ENCODE peak calls at places on chromosomes 3 and 15, in eight cellular contexts. One of them, this sample, is unnamed.

GRCh38 chr15:44545934-44546802 is 9.2 kb downstream of the EIF3J start:
- DNase-seq in glutamatergic neuron: no peak
- DNase-seq in body of pancreas: no peak
- DNase-seq in pancreas: no peak
- DNase-seq in IMR-90: peak
- DNase-seq in AG09309: no peak
- DNase-seq in MCF 10A: peak
- DNase-seq in omental fat pad: no peak
- DNase-seq in this sample: no peak

GRCh38 chr15:72057548-72058091 is 60.3 kb downstream of the MYO9A start:
- DNase-seq in glutamatergic neuron: no peak
- DNase-seq in pancreas: no peak
- DNase-seq in IMR-90: no peak
- DNase-seq in body of pancreas: no peak
- DNase-seq in AG09309: no peak
- DNase-seq in omental fat pad: no peak
- DNase-seq in MCF 10A: no peak
- DNase-seq in this sample: no peak

GRCh38 chr3:51436998-51437639 is 46.0 kb downstream of the RBM15B start:
- DNase-seq in glutamatergic neuron: no peak
- DNase-seq in IMR-90: no peak
- DNase-seq in AG09309: no peak
- DNase-seq in MCF 10A: no peak
- DNase-seq in pancreas: no peak
- DNase-seq in body of pancreas: no peak
- DNase-seq in omental fat pad: no peak
- DNase-seq in this sample: no peak

GRCh38 chr15:77840962-77841361 is 208.2 kb upstream of the LINGO1 start:
- DNase-seq in body of pancreas: no peak
- DNase-seq in MCF 10A: peak
- DNase-seq in glutamatergic neuron: no peak
- DNase-seq in omental fat pad: no peak
- DNase-seq in AG09309: peak
- DNase-seq in pancreas: no peak
- DNase-seq in IMR-90: peak
- DNase-seq in this sample: no peak

GRCh38 chr15:48681274-48681840 is 35.8 kb upstream of the FBN1 start:
- DNase-seq in body of pancreas: no peak
- DNase-seq in MCF 10A: no peak
- DNase-seq in IMR-90: peak
- DNase-seq in glutamatergic neuron: no peak
- DNase-seq in pancreas: no peak
- DNase-seq in AG09309: peak
- DNase-seq in omental fat pad: no peak
- DNase-seq in this sample: no peak

GRCh38 chr3:177552051-177552450 is 354.8 kb upstream of the TBL1XR1 start:
- DNase-seq in body of pancreas: no peak
- DNase-seq in omental fat pad: no peak
- DNase-seq in glutamatergic neuron: no peak
- DNase-seq in pancreas: no peak
- DNase-seq in IMR-90: no peak
- DNase-seq in AG09309: no peak
- DNase-seq in MCF 10A: no peak
- DNase-seq in this sample: no peak

GRCh38 chr3:150446470-150446977 is 38.4 kb downstream of the TSC22D2 start:
- DNase-seq in body of pancreas: no peak
- DNase-seq in omental fat pad: no peak
- DNase-seq in MCF 10A: no peak
- DNase-seq in AG09309: no peak
- DNase-seq in pancreas: no peak
- DNase-seq in glutamatergic neuron: no peak
- DNase-seq in IMR-90: no peak
- DNase-seq in this sample: no peak

GRCh38 chr15:70308011-70308761 is 210.5 kb upstream of the TLE3 start:
- DNase-seq in MCF 10A: no peak
- DNase-seq in body of pancreas: no peak
- DNase-seq in glutamatergic neuron: no peak
- DNase-seq in pancreas: no peak
- DNase-seq in omental fat pad: no peak
- DNase-seq in AG09309: no peak
- DNase-seq in IMR-90: no peak
- DNase-seq in this sample: no peak

GRCh38 chr15:44092221-44092620 is 102.8 kb downstream of the FRMD5 start:
- DNase-seq in glutamatergic neuron: no peak
- DNase-seq in IMR-90: peak
- DNase-seq in pancreas: no peak
- DNase-seq in omental fat pad: no peak
- DNase-seq in MCF 10A: peak
- DNase-seq in body of pancreas: no peak
- DNase-seq in AG09309: no peak
- DNase-seq in this sample: no peak

GRCh38 chr3:189995129-189995528 is 125.6 kb downstream of the P3H2 start:
- DNase-seq in glutamatergic neuron: peak
- DNase-seq in IMR-90: peak
- DNase-seq in MCF 10A: no peak
- DNase-seq in body of pancreas: no peak
- DNase-seq in AG09309: no peak
- DNase-seq in pancreas: no peak
- DNase-seq in omental fat pad: no peak
- DNase-seq in this sample: no peak

GRCh38 chr15:70101459-70102113 is 3.9 kb upstream of the TLE3 start:
- DNase-seq in pancreas: peak
- DNase-seq in IMR-90: peak
- DNase-seq in omental fat pad: no peak
- DNase-seq in MCF 10A: peak
- DNase-seq in AG09309: peak
- DNase-seq in glutamatergic neuron: peak
- DNase-seq in body of pancreas: peak
- DNase-seq in this sample: peak

GRCh38 chr3:106290304-106290997 is 421.6 kb upstream of the CBLB start:
- DNase-seq in pancreas: no peak
- DNase-seq in IMR-90: no peak
- DNase-seq in body of pancreas: no peak
- DNase-seq in AG09309: no peak
- DNase-seq in omental fat pad: no peak
- DNase-seq in MCF 10A: no peak
- DNase-seq in glutamatergic neuron: no peak
- DNase-seq in this sample: no peak

GRCh38 chr3:18223591-18224338 is 201.4 kb downstream of the SATB1 start:
- DNase-seq in AG09309: no peak
- DNase-seq in MCF 10A: no peak
- DNase-seq in body of pancreas: no peak
- DNase-seq in omental fat pad: no peak
- DNase-seq in pancreas: no peak
- DNase-seq in glutamatergic neuron: peak
- DNase-seq in IMR-90: no peak
- DNase-seq in this sample: no peak

GRCh38 chr3:133955892-133956291 is 60.2 kb upstream of the RAB6B start:
- DNase-seq in omental fat pad: no peak
- DNase-seq in glutamatergic neuron: no peak
- DNase-seq in body of pancreas: no peak
- DNase-seq in pancreas: no peak
- DNase-seq in AG09309: no peak
- DNase-seq in IMR-90: no peak
- DNase-seq in MCF 10A: peak
- DNase-seq in this sample: no peak

GRCh38 chr3:106305127-106305526 is 436.3 kb upstream of the CBLB start:
- DNase-seq in glutamatergic neuron: no peak
- DNase-seq in IMR-90: peak
- DNase-seq in AG09309: no peak
- DNase-seq in pancreas: no peak
- DNase-seq in MCF 10A: no peak
- DNase-seq in body of pancreas: no peak
- DNase-seq in omental fat pad: no peak
- DNase-seq in this sample: no peak

GRCh38 chr15:64010719-64011118 is 35.6 kb downstream of the DAPK2 start:
- DNase-seq in body of pancreas: peak
- DNase-seq in IMR-90: peak
- DNase-seq in AG09309: peak
- DNase-seq in MCF 10A: peak
- DNase-seq in pancreas: peak
- DNase-seq in omental fat pad: no peak
- DNase-seq in glutamatergic neuron: no peak
- DNase-seq in this sample: no peak

GRCh38 chr3:34634939-34635338 is 836.5 kb downstream of the PDCD6IP start:
- DNase-seq in MCF 10A: no peak
- DNase-seq in pancreas: no peak
- DNase-seq in glutamatergic neuron: peak
- DNase-seq in IMR-90: no peak
- DNase-seq in body of pancreas: no peak
- DNase-seq in AG09309: no peak
- DNase-seq in omental fat pad: no peak
- DNase-seq in this sample: no peak

GRCh38 chr15:56281145-56281544 is 37.5 kb upstream of the RFX7 start:
- DNase-seq in glutamatergic neuron: no peak
- DNase-seq in AG09309: no peak
- DNase-seq in omental fat pad: no peak
- DNase-seq in MCF 10A: no peak
- DNase-seq in pancreas: no peak
- DNase-seq in body of pancreas: no peak
- DNase-seq in IMR-90: no peak
- DNase-seq in this sample: no peak

GRCh38 chr3:167653750-167654149 is at the start of gene WDR49:
- DNase-seq in body of pancreas: no peak
- DNase-seq in glutamatergic neuron: no peak
- DNase-seq in omental fat pad: no peak
- DNase-seq in MCF 10A: no peak
- DNase-seq in IMR-90: no peak
- DNase-seq in AG09309: no peak
- DNase-seq in pancreas: no peak
- DNase-seq in this sample: no peak

GRCh38 chr3:169886671-169887070 is 16.9 kb upstream of the LRRC31 start:
- DNase-seq in MCF 10A: peak
- DNase-seq in omental fat pad: no peak
- DNase-seq in IMR-90: peak
- DNase-seq in AG09309: peak
- DNase-seq in pancreas: peak
- DNase-seq in glutamatergic neuron: no peak
- DNase-seq in body of pancreas: peak
- DNase-seq in this sample: no peak

GRCh38 chr3:56981445-56982230 is 78.8 kb upstream of the SPATA12 start:
- DNase-seq in IMR-90: no peak
- DNase-seq in omental fat pad: no peak
- DNase-seq in AG09309: no peak
- DNase-seq in body of pancreas: no peak
- DNase-seq in pancreas: no peak
- DNase-seq in MCF 10A: no peak
- DNase-seq in glutamatergic neuron: no peak
- DNase-seq in this sample: no peak

GRCh38 chr15:61037031-61037430 is 192.1 kb downstream of the RORA start:
- DNase-seq in body of pancreas: no peak
- DNase-seq in MCF 10A: no peak
- DNase-seq in IMR-90: no peak
- DNase-seq in omental fat pad: no peak
- DNase-seq in glutamatergic neuron: no peak
- DNase-seq in pancreas: no peak
- DNase-seq in AG09309: peak
- DNase-seq in this sample: no peak

GRCh38 chr3:108410531-108410984 is 99.8 kb downstream of the MYH15 start:
- DNase-seq in omental fat pad: no peak
- DNase-seq in glutamatergic neuron: no peak
- DNase-seq in AG09309: no peak
- DNase-seq in body of pancreas: no peak
- DNase-seq in IMR-90: no peak
- DNase-seq in pancreas: no peak
- DNase-seq in MCF 10A: no peak
- DNase-seq in this sample: no peak

GRCh38 chr15:81752974-81753373 is 292.8 kb downstream of the MEX3B start:
- DNase-seq in IMR-90: no peak
- DNase-seq in omental fat pad: no peak
- DNase-seq in glutamatergic neuron: no peak
- DNase-seq in pancreas: no peak
- DNase-seq in AG09309: no peak
- DNase-seq in MCF 10A: no peak
- DNase-seq in body of pancreas: no peak
- DNase-seq in this sample: no peak
- TF ChIP-seq CTCF in IMR-90: no peak
- TF ChIP-seq CTCF in omental fat pad: no peak
- TF ChIP-seq CTCF in glutamatergic neuron: no peak
- TF ChIP-seq CTCF in pancreas: no peak
- TF ChIP-seq CTCF in AG09309: no peak
- TF ChIP-seq CTCF in MCF 10A: no peak
- TF ChIP-seq CTCF in body of pancreas: no peak
- TF ChIP-seq CTCF in this sample: no peak

GRCh38 chr3:123287051-123287961 is 85.6 kb downstream of the SEC22A start:
- DNase-seq in body of pancreas: no peak
- DNase-seq in MCF 10A: no peak
- DNase-seq in IMR-90: no peak
- DNase-seq in omental fat pad: no peak
- DNase-seq in pancreas: no peak
- DNase-seq in glutamatergic neuron: no peak
- DNase-seq in AG09309: no peak
- DNase-seq in this sample: no peak

GRCh38 chr3:123285931-123286307 is 84.2 kb downstream of the SEC22A start:
- DNase-seq in AG09309: no peak
- DNase-seq in IMR-90: no peak
- DNase-seq in MCF 10A: no peak
- DNase-seq in glutamatergic neuron: no peak
- DNase-seq in omental fat pad: no peak
- DNase-seq in pancreas: no peak
- DNase-seq in body of pancreas: no peak
- DNase-seq in this sample: no peak

GRCh38 chr3:123285479-123285878 is 83.7 kb downstream of the SEC22A start:
- DNase-seq in AG09309: no peak
- DNase-seq in IMR-90: no peak
- DNase-seq in pancreas: no peak
- DNase-seq in MCF 10A: no peak
- DNase-seq in omental fat pad: no peak
- DNase-seq in body of pancreas: no peak
- DNase-seq in glutamatergic neuron: no peak
- DNase-seq in this sample: no peak

GRCh38 chr3:123285066-123285465 is 83.3 kb downstream of the SEC22A start:
- DNase-seq in omental fat pad: no peak
- DNase-seq in MCF 10A: no peak
- DNase-seq in glutamatergic neuron: no peak
- DNase-seq in AG09309: no peak
- DNase-seq in pancreas: no peak
- DNase-seq in IMR-90: no peak
- DNase-seq in body of pancreas: no peak
- DNase-seq in this sample: no peak

GRCh38 chr3:123286308-123287023 is 84.7 kb downstream of the SEC22A start:
- DNase-seq in omental fat pad: no peak
- DNase-seq in body of pancreas: peak
- DNase-seq in glutamatergic neuron: peak
- DNase-seq in IMR-90: peak
- DNase-seq in AG09309: no peak
- DNase-seq in MCF 10A: peak
- DNase-seq in pancreas: peak
- DNase-seq in this sample: peak
- TF ChIP-seq CTCF in omental fat pad: no peak
- TF ChIP-seq CTCF in body of pancreas: no peak
- TF ChIP-seq CTCF in glutamatergic neuron: peak
- TF ChIP-seq CTCF in IMR-90: peak
- TF ChIP-seq CTCF in AG09309: peak
- TF ChIP-seq CTCF in MCF 10A: peak
- TF ChIP-seq CTCF in pancreas: peak
- TF ChIP-seq CTCF in this sample: no peak

GRCh38 chr3:11944052-11944673 is 60.0 kb upstream of the SYN2 start:
- DNase-seq in IMR-90: peak
- DNase-seq in pancreas: no peak
- DNase-seq in MCF 10A: peak
- DNase-seq in AG09309: no peak
- DNase-seq in body of pancreas: peak
- DNase-seq in omental fat pad: no peak
- DNase-seq in glutamatergic neuron: no peak
- DNase-seq in this sample: no peak
- TF ChIP-seq CTCF in IMR-90: peak
- TF ChIP-seq CTCF in pancreas: peak
- TF ChIP-seq CTCF in MCF 10A: peak
- TF ChIP-seq CTCF in AG09309: peak
- TF ChIP-seq CTCF in body of pancreas: no peak
- TF ChIP-seq CTCF in omental fat pad: no peak
- TF ChIP-seq CTCF in glutamatergic neuron: peak
- TF ChIP-seq CTCF in this sample: peak

GRCh38 chr15:85579957-85580694 is 199.7 kb downstream of the AKAP13 start:
- DNase-seq in MCF 10A: no peak
- DNase-seq in AG09309: no peak
- DNase-seq in pancreas: peak
- DNase-seq in IMR-90: no peak
- DNase-seq in omental fat pad: no peak
- DNase-seq in glutamatergic neuron: no peak
- DNase-seq in body of pancreas: peak
- DNase-seq in this sample: no peak
- TF ChIP-seq CTCF in MCF 10A: no peak
- TF ChIP-seq CTCF in AG09309: no peak
- TF ChIP-seq CTCF in pancreas: no peak
- TF ChIP-seq CTCF in IMR-90: no peak
- TF ChIP-seq CTCF in omental fat pad: no peak
- TF ChIP-seq CTCF in glutamatergic neuron: no peak
- TF ChIP-seq CTCF in body of pancreas: no peak
- TF ChIP-seq CTCF in this sample: no peak

This sample was measured in mesothelial cell of epicardium.